ENCODE peak calls at places on chromosomes 6 and 20, in eight cellular contexts. E is activated CD4-positive, alpha-beta T cell treated with anti-CD3 and anti-CD28 coated beads for 1 hour; U is AG04450; Q is endothelial cell of umbilical vein; N is stimulated activated CD8-positive, alpha-beta memory T cell treated with anti-CD3 and anti-CD28 coated beads, Interleukin-7, amount 100 ng/mL, for 4 hours; M is kidney tubule cell; F is iris pigment epithelial cell; Z is SK-MEL-5. G is an unnamed sample.

GRCh38 chr6:46217671-46218131 is 46.9 kb upstream of the ENPP5 start:
- DNase-seq in E (no peak), U (no peak), Q (no peak), N (no peak), M (no peak), F (no peak), Z (no peak), G (no peak)

GRCh38 chr6:28789553-28790083 is 134.2 kb downstream of the TRIM27 start:
- DNase-seq in E (no peak), U (no peak), Q (peak; percentile 49), N (no peak), M (peak; percentile 82), F (peak; percentile 68), Z (peak; percentile 89), G (peak; percentile 68)

GRCh38 chr6:80132942-80133517 is 26.6 kb downstream of the BCKDHB start:
- DNase-seq in E (no peak), U (peak; percentile 16), Q (peak; percentile 58), N (peak; percentile 4), M (peak; percentile 61), F (peak; percentile 75), Z (peak; percentile 71), G (peak; percentile 47)

GRCh38 chr6:110944681-110945151 is 13.8 kb upstream of the GTF3C6 start:
- DNase-seq in E (no peak), U (peak; percentile 34), Q (peak; percentile 39), N (peak; percentile 22), M (peak; percentile 98), F (peak; percentile 87), Z (no peak), G (peak; percentile 69)

GRCh38 chr20:11509776-11510175 is 407.9 kb upstream of the BTBD3 start:
- DNase-seq in E (no peak), U (no peak), Q (no peak), N (no peak), M (no peak), F (no peak), Z (no peak), G (no peak)

GRCh38 chr20:858011-858410 is 24.5 kb downstream of the FAM110A start:
- DNase-seq in E (no peak), U (no peak), Q (no peak), N (no peak), M (no peak), F (no peak), Z (no peak), G (no peak)

GRCh38 chr6:149053848-149054558 is 263.5 kb upstream of the TAB2 start:
- DNase-seq in E (no peak), U (no peak), Q (no peak), N (no peak), M (no peak), F (no peak), Z (no peak), G (no peak)

GRCh38 chr6:138691595-138692057 is 81.9 kb upstream of the CCDC28A start:
- DNase-seq in E (no peak), U (peak; percentile 13), Q (peak; percentile 66), N (no peak), M (peak; percentile 77), F (peak; percentile 96), Z (peak; percentile 65), G (peak; percentile 52)

GRCh38 chr6:170532867-170533488 is 20.1 kb downstream of the PSMB1 start:
- DNase-seq in E (no peak), U (no peak), Q (no peak), N (no peak), M (no peak), F (peak; percentile 25), Z (no peak), G (no peak)

GRCh38 chr6:73585566-73586415 is 65.0 kb upstream of the EEF1A1 start:
- DNase-seq in E (no peak), U (peak; percentile 34), Q (peak; percentile 91), N (peak; percentile 27), M (peak; percentile 80), F (peak; percentile 91), Z (peak; percentile 85), G (peak; percentile 72)

GRCh38 chr6:158854214-158855101 is 35.3 kb upstream of the EZR start:
- DNase-seq in E (no peak), U (no peak), Q (peak; percentile 15), N (no peak), M (peak; percentile 47), F (peak; percentile 84), Z (no peak), G (no peak)

GRCh38 chr6:87799651-87800050 is 97.6 kb upstream of the AKIRIN2 start:
- DNase-seq in E (no peak), U (no peak), Q (no peak), N (no peak), M (no peak), F (no peak), Z (no peak), G (no peak)

GRCh38 chr20:17864791-17865190 is 103.8 kb downstream of the SNX5 start:
- DNase-seq in E (no peak), U (no peak), Q (no peak), N (no peak), M (no peak), F (no peak), Z (no peak), G (no peak)